ENCODE peak calls at places on chromosomes 6 and 20, in five cellular contexts. B, R, C, J and Y are unnamed samples.

GRCh38 chr6:145036848-145037567 is 698.3 kb downstream of the EPM2A start:
- DNase-seq in B (no peak), R (no peak), C (no peak), J (no peak), Y (no peak)

GRCh38 chr6:107661291-107661690 is 162.8 kb downstream of the SCML4 start:
- DNase-seq in B (no peak), R (no peak), C (no peak), J (no peak), Y (no peak)

GRCh38 chr6:53506872-53507271 is 38.0 kb downstream of the GCLC start:
- DNase-seq in B (no peak), R (no peak), C (no peak), J (no peak), Y (no peak)

GRCh38 chr20:22652685-22653568 is 68.6 kb upstream of the FOXA2 start:
- DNase-seq in B (no peak), R (no peak), C (no peak), J (no peak), Y (no peak)

GRCh38 chr20:58146081-58146734 is 82.2 kb downstream of the ANKRD60 start:
- DNase-seq in B (no peak), R (no peak), C (no peak), J (no peak), Y (no peak)

GRCh38 chr6:68633654-68634502 is 1.2 kb upstream of the ADGRB3 start:
- DNase-seq in B (no peak), R (no peak), C (no peak), J (no peak), Y (no peak)

GRCh38 chr6:40845588-40845987 is 193.4 kb downstream of the UNC5CL start:
- DNase-seq in B (no peak), R (peak), C (peak), J (peak), Y (no peak)

GRCh38 chr20:37096415-37097039 is 730 bp upstream of the RBL1 start:
- DNase-seq in B (no peak), R (no peak), C (no peak), J (no peak), Y (no peak)

GRCh38 chr20:32727663-32728062 is 15.6 kb downstream of the COMMD7 start:
- DNase-seq in B (no peak), R (no peak), C (no peak), J (no peak), Y (no peak)

GRCh38 chr6:112690497-112691202 is 343.5 kb downstream of the RFPL4B start:
- DNase-seq in B (no peak), R (peak), C (no peak), J (peak), Y (no peak)

GRCh38 chr6:21188505-21189223 is 404.9 kb upstream of the SOX4 start:
- DNase-seq in B (no peak), R (peak), C (no peak), J (peak), Y (no peak)

GRCh38 chr6:19433101-19433500 is 404.1 kb upstream of the ID4 start:
- DNase-seq in B (no peak), R (peak), C (no peak), J (peak), Y (no peak)

GRCh38 chr6:152943260-152943897 is 39.5 kb downstream of the FBXO5 start:
- DNase-seq in B (no peak), R (no peak), C (no peak), J (no peak), Y (no peak)

GRCh38 chr6:169950558-169950957 is 199.1 kb downstream of the ERMARD start:
- DNase-seq in B (no peak), R (peak), C (peak), J (peak), Y (no peak)

GRCh38 chr6:159279790-159280277 is 110.6 kb downstream of the FNDC1 start:
- DNase-seq in B (no peak), R (no peak), C (peak), J (no peak), Y (no peak)